ENCODE peak calls at places on chromosomes 5 and 9, in seven cellular contexts. One of them, this sample, is unnamed.

GRCh38 chr5:116583823-116584222 is 9.2 kb upstream of the SEMA6A start:
- DNase-seq in Peyer's patch: no peak
- DNase-seq in K562: no peak
- DNase-seq in endodermal cell: no peak
- DNase-seq in CD8-positive, alpha-beta T cell: no peak
- DNase-seq in suprapubic skin: no peak
- DNase-seq in pancreas: no peak
- DNase-seq in this sample: no peak

GRCh38 chr5:124341066-124341943 is 405.1 kb downstream of the ZNF608 start:
- DNase-seq in suprapubic skin: no peak
- DNase-seq in K562: no peak
- DNase-seq in CD8-positive, alpha-beta T cell: no peak
- DNase-seq in pancreas: no peak
- DNase-seq in endodermal cell: no peak
- DNase-seq in Peyer's patch: no peak
- DNase-seq in this sample: no peak

GRCh38 chr5:173840111-173840983 is 47.8 kb upstream of the CPEB4 start:
- DNase-seq in suprapubic skin: no peak
- DNase-seq in pancreas: no peak
- DNase-seq in K562: no peak
- DNase-seq in CD8-positive, alpha-beta T cell: no peak
- DNase-seq in Peyer's patch: no peak
- DNase-seq in endodermal cell: no peak
- DNase-seq in this sample: no peak

GRCh38 chr5:150665044-150665443 is 4.0 kb downstream of the MYOZ3 start:
- DNase-seq in suprapubic skin: peak; percentile 54
- DNase-seq in K562: no peak
- DNase-seq in pancreas: no peak
- DNase-seq in CD8-positive, alpha-beta T cell: no peak
- DNase-seq in Peyer's patch: no peak
- DNase-seq in endodermal cell: no peak
- DNase-seq in this sample: no peak

GRCh38 chr5:117953272-117953671 is 1035.1 kb downstream of the DTWD2 start:
- DNase-seq in suprapubic skin: no peak
- DNase-seq in K562: no peak
- DNase-seq in pancreas: no peak
- DNase-seq in endodermal cell: no peak
- DNase-seq in Peyer's patch: no peak
- DNase-seq in CD8-positive, alpha-beta T cell: no peak
- DNase-seq in this sample: no peak

GRCh38 chr9:102974530-102974929 is 20.6 kb upstream of the CYLC2 start:
- DNase-seq in Peyer's patch: no peak
- DNase-seq in endodermal cell: no peak
- DNase-seq in CD8-positive, alpha-beta T cell: no peak
- DNase-seq in pancreas: no peak
- DNase-seq in K562: no peak
- DNase-seq in suprapubic skin: no peak
- DNase-seq in this sample: no peak

GRCh38 chr5:175743676-175744210 is 85.9 kb downstream of the HRH2 start:
- DNase-seq in endodermal cell: peak; percentile 68
- DNase-seq in K562: no peak
- DNase-seq in CD8-positive, alpha-beta T cell: no peak
- DNase-seq in suprapubic skin: no peak
- DNase-seq in pancreas: no peak
- DNase-seq in Peyer's patch: no peak
- DNase-seq in this sample: no peak

GRCh38 chr5:112914584-112914983 is 7.4 kb downstream of the REEP5 start:
- DNase-seq in K562: peak; percentile 65
- DNase-seq in endodermal cell: no peak
- DNase-seq in Peyer's patch: no peak
- DNase-seq in pancreas: no peak
- DNase-seq in suprapubic skin: no peak
- DNase-seq in CD8-positive, alpha-beta T cell: no peak
- DNase-seq in this sample: no peak

GRCh38 chr9:126626117-126627022 is 12.6 kb downstream of the LMX1B start:
- DNase-seq in Peyer's patch: no peak
- DNase-seq in pancreas: no peak
- DNase-seq in suprapubic skin: no peak
- DNase-seq in CD8-positive, alpha-beta T cell: no peak
- DNase-seq in K562: no peak
- DNase-seq in endodermal cell: peak; percentile 81
- DNase-seq in this sample: no peak

GRCh38 chr9:129633207-129633606 is 7.2 kb downstream of the NTMT1 start:
- DNase-seq in CD8-positive, alpha-beta T cell: no peak
- DNase-seq in pancreas: no peak
- DNase-seq in K562: no peak
- DNase-seq in suprapubic skin: no peak
- DNase-seq in Peyer's patch: no peak
- DNase-seq in endodermal cell: no peak
- DNase-seq in this sample: no peak

GRCh38 chr5:112915831-112916230 is 6.2 kb downstream of the REEP5 start:
- DNase-seq in CD8-positive, alpha-beta T cell: no peak
- DNase-seq in pancreas: no peak
- DNase-seq in Peyer's patch: no peak
- DNase-seq in K562: no peak
- DNase-seq in endodermal cell: no peak
- DNase-seq in suprapubic skin: no peak
- DNase-seq in this sample: no peak

GRCh38 chr5:138065102-138065501 is 18.7 kb upstream of the WNT8A start:
- DNase-seq in suprapubic skin: no peak
- DNase-seq in K562: peak; percentile 41
- DNase-seq in endodermal cell: peak; percentile 84
- DNase-seq in Peyer's patch: no peak
- DNase-seq in pancreas: no peak
- DNase-seq in CD8-positive, alpha-beta T cell: no peak
- DNase-seq in this sample: no peak

GRCh38 chr9:14318934-14319513 is 5.1 kb upstream of the NFIB start:
- DNase-seq in Peyer's patch: no peak
- DNase-seq in K562: no peak
- DNase-seq in pancreas: no peak
- DNase-seq in CD8-positive, alpha-beta T cell: no peak
- DNase-seq in endodermal cell: no peak
- DNase-seq in suprapubic skin: no peak
- DNase-seq in this sample: no peak

GRCh38 chr5:123482258-123482657 is 29.7 kb upstream of the CSNK1G3 start:
- DNase-seq in pancreas: no peak
- DNase-seq in CD8-positive, alpha-beta T cell: no peak
- DNase-seq in endodermal cell: no peak
- DNase-seq in suprapubic skin: no peak
- DNase-seq in K562: no peak
- DNase-seq in Peyer's patch: no peak
- DNase-seq in this sample: no peak

GRCh38 chr9:134955156-134955555 is 37.4 kb upstream of the FCN1 start:
- DNase-seq in Peyer's patch: no peak
- DNase-seq in endodermal cell: no peak
- DNase-seq in CD8-positive, alpha-beta T cell: no peak
- DNase-seq in K562: no peak
- DNase-seq in pancreas: no peak
- DNase-seq in suprapubic skin: peak; percentile 60
- DNase-seq in this sample: no peak

GRCh38 chr9:88976186-88976887 is 14.9 kb upstream of the S1PR3 start:
- DNase-seq in endodermal cell: peak; percentile 7
- DNase-seq in K562: no peak
- DNase-seq in pancreas: no peak
- DNase-seq in Peyer's patch: no peak
- DNase-seq in CD8-positive, alpha-beta T cell: no peak
- DNase-seq in suprapubic skin: peak; percentile 45
- DNase-seq in this sample: no peak

GRCh38 chr9:3879315-3879714 is 353.5 kb upstream of the RFX3 start:
- DNase-seq in endodermal cell: no peak
- DNase-seq in K562: no peak
- DNase-seq in Peyer's patch: no peak
- DNase-seq in pancreas: no peak
- DNase-seq in suprapubic skin: no peak
- DNase-seq in CD8-positive, alpha-beta T cell: no peak
- DNase-seq in this sample: no peak

GRCh38 chr5:141680751-141681201 is 1.3 kb downstream of the ARAP3 start:
- DNase-seq in pancreas: no peak
- DNase-seq in endodermal cell: peak; percentile 93
- DNase-seq in CD8-positive, alpha-beta T cell: no peak
- DNase-seq in Peyer's patch: no peak
- DNase-seq in K562: no peak
- DNase-seq in suprapubic skin: no peak
- DNase-seq in this sample: no peak

GRCh38 chr5:79284852-79285251 is 48.9 kb downstream of the JMY start:
- DNase-seq in suprapubic skin: no peak
- DNase-seq in endodermal cell: no peak
- DNase-seq in pancreas: no peak
- DNase-seq in K562: no peak
- DNase-seq in CD8-positive, alpha-beta T cell: no peak
- DNase-seq in Peyer's patch: no peak
- DNase-seq in this sample: no peak

GRCh38 chr5:142797420-142797819 is 27.2 kb downstream of the ARHGAP26 start:
- DNase-seq in pancreas: no peak
- DNase-seq in endodermal cell: no peak
- DNase-seq in K562: no peak
- DNase-seq in suprapubic skin: no peak
- DNase-seq in Peyer's patch: no peak
- DNase-seq in CD8-positive, alpha-beta T cell: no peak
- DNase-seq in this sample: no peak

GRCh38 chr5:126269511-126269910 is 153.7 kb upstream of the GRAMD2B start:
- DNase-seq in endodermal cell: no peak
- DNase-seq in CD8-positive, alpha-beta T cell: no peak
- DNase-seq in K562: no peak
- DNase-seq in Peyer's patch: no peak
- DNase-seq in suprapubic skin: no peak
- DNase-seq in pancreas: no peak
- DNase-seq in this sample: no peak

GRCh38 chr9:112489039-112489546 is 2.5 kb downstream of the KIAA1958 start:
- DNase-seq in Peyer's patch: no peak
- DNase-seq in K562: peak; percentile 29
- DNase-seq in endodermal cell: no peak
- DNase-seq in pancreas: no peak
- DNase-seq in CD8-positive, alpha-beta T cell: no peak
- DNase-seq in suprapubic skin: no peak
- DNase-seq in this sample: no peak

GRCh38 chr9:36867672-36868471 is 166.2 kb downstream of the PAX5 start:
- DNase-seq in K562: no peak
- DNase-seq in suprapubic skin: no peak
- DNase-seq in Peyer's patch: no peak
- DNase-seq in pancreas: peak; percentile 45
- DNase-seq in CD8-positive, alpha-beta T cell: no peak
- DNase-seq in endodermal cell: no peak
- DNase-seq in this sample: no peak

GRCh38 chr5:176175101-176175852 is 62.9 kb upstream of the SIMC1 start:
- DNase-seq in K562: no peak
- DNase-seq in pancreas: no peak
- DNase-seq in suprapubic skin: no peak
- DNase-seq in Peyer's patch: no peak
- DNase-seq in endodermal cell: no peak
- DNase-seq in CD8-positive, alpha-beta T cell: no peak
- DNase-seq in this sample: no peak

GRCh38 chr9:93308158-93308602 is 124.2 kb downstream of the WNK2 start:
- DNase-seq in pancreas: no peak
- DNase-seq in endodermal cell: peak; percentile 28
- DNase-seq in suprapubic skin: peak; percentile 74
- DNase-seq in K562: no peak
- DNase-seq in Peyer's patch: no peak
- DNase-seq in CD8-positive, alpha-beta T cell: no peak
- DNase-seq in this sample: no peak

DNA sequence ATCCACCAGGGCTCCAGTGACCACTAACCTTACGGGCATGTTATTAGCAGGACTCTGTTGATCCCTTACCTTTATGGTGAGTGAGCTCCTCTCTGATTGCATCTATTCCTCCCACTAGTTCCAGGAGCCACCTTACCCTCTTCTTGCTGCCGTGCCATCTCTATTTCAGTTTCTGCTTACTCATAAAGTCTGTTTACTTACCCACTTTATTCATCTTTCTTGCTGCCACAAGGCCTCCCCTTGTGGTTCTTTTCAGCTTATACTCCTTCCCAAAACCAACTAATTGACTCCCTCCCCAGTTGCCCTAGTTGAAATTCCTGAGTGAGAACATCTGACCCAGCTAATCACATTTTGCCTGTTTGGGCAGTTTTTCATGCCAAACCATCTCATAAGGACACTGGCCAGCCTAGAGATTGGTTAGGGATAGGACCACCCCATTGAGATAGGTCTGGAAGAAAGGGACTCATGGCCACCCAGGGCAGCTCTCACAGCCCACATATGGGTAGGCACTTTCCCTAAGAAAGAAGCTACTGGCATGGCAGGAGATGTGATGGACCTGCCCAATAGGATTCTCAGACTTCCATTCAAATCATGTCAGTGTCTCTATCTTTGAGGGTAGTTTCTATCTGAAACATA is 412.7 kb downstream of the EFNA5 start:
- DNase-seq in pancreas: no peak
- DNase-seq in endodermal cell: no peak
- DNase-seq in suprapubic skin: no peak
- DNase-seq in K562: no peak
- DNase-seq in CD8-positive, alpha-beta T cell: no peak
- DNase-seq in Peyer's patch: no peak
- DNase-seq in this sample: no peak
- TF ChIP-seq CTCF in pancreas: no peak
- TF ChIP-seq CTCF in endodermal cell: no peak
- TF ChIP-seq CTCF in suprapubic skin: no peak
- TF ChIP-seq CTCF in K562: no peak
- TF ChIP-seq CTCF in CD8-positive, alpha-beta T cell: no peak
- TF ChIP-seq CTCF in Peyer's patch: no peak
- TF ChIP-seq CTCF in this sample: no peak

GRCh38 chr5:1523793-1524480 is at the start of gene LPCAT1:
- DNase-seq in suprapubic skin: peak; percentile 85
- DNase-seq in Peyer's patch: peak; percentile 72
- DNase-seq in CD8-positive, alpha-beta T cell: peak; percentile 49
- DNase-seq in endodermal cell: peak; percentile 90
- DNase-seq in K562: peak; percentile 84
- DNase-seq in pancreas: peak; percentile 82
- DNase-seq in this sample: peak; percentile 73
- TF ChIP-seq CTCF in suprapubic skin: no peak
- TF ChIP-seq CTCF in Peyer's patch: peak; percentile 26
- TF ChIP-seq CTCF in CD8-positive, alpha-beta T cell: no peak
- TF ChIP-seq CTCF in endodermal cell: peak; percentile 41
- TF ChIP-seq CTCF in K562: no peak
- TF ChIP-seq CTCF in pancreas: no peak
- TF ChIP-seq CTCF in this sample: no peak

GRCh38 chr9:128322342-128323191 is at the start of the genes COQ4 and TRUB2:
- DNase-seq in Peyer's patch: peak; percentile 95
- DNase-seq in suprapubic skin: peak; percentile 98
- DNase-seq in endodermal cell: peak; percentile 97
- DNase-seq in pancreas: peak; percentile 89
- DNase-seq in K562: peak; percentile 100
- DNase-seq in CD8-positive, alpha-beta T cell: peak; percentile 83
- DNase-seq in this sample: peak; percentile 86
- TF ChIP-seq CTCF in Peyer's patch: no peak
- TF ChIP-seq CTCF in suprapubic skin: no peak
- TF ChIP-seq CTCF in endodermal cell: no peak
- TF ChIP-seq CTCF in pancreas: no peak
- TF ChIP-seq CTCF in K562: peak; percentile 32
- TF ChIP-seq CTCF in CD8-positive, alpha-beta T cell: no peak
- TF ChIP-seq CTCF in this sample: no peak

GRCh38 chr5:41695920-41696582 is 174.2 kb downstream of the OXCT1 start:
- DNase-seq in CD8-positive, alpha-beta T cell: no peak
- DNase-seq in endodermal cell: peak; percentile 46
- DNase-seq in suprapubic skin: no peak
- DNase-seq in K562: peak; percentile 11
- DNase-seq in Peyer's patch: no peak
- DNase-seq in pancreas: no peak
- DNase-seq in this sample: no peak
- TF ChIP-seq CTCF in CD8-positive, alpha-beta T cell: no peak
- TF ChIP-seq CTCF in endodermal cell: peak; percentile 49
- TF ChIP-seq CTCF in suprapubic skin: no peak
- TF ChIP-seq CTCF in K562: peak; percentile 46
- TF ChIP-seq CTCF in Peyer's patch: peak; percentile 15
- TF ChIP-seq CTCF in pancreas: no peak
- TF ChIP-seq CTCF in this sample: peak; percentile 37

This sample was measured in mesothelial cell of epicardium.